ENCODE peak calls at places on chromosomes 6 and 20, in five cellular contexts. V, J, R, U and A are unnamed samples.

GRCh38 chr20:50680106-50680960 is 11.0 kb downstream of the RIPOR3 start:
- DNase-seq in V (no peak), J (no peak), R (no peak), U (no peak), A (no peak)

GRCh38 chr20:63176035-63176434 is 39.9 kb downstream of the YTHDF1 start:
- DNase-seq in V (no peak), J (no peak), R (no peak), U (no peak), A (no peak)

GRCh38 chr6:139600919-139601470 is 226.5 kb upstream of the CITED2 start:
- DNase-seq in V (no peak), J (no peak), R (no peak), U (no peak), A (no peak)

GRCh38 chr20:31849306-31849930 is 4.0 kb upstream of the FOXS1 start:
- DNase-seq in V (no peak), J (no peak), R (no peak), U (no peak), A (no peak)

GRCh38 chr6:24274441-24275083 is 83.3 kb downstream of the DCDC2 start:
- DNase-seq in V (peak), J (no peak), R (no peak), U (no peak), A (no peak)

GRCh38 chr6:31186052-31186734 is 15.7 kb upstream of the POU5F1 start:
- DNase-seq in V (no peak), J (no peak), R (no peak), U (no peak), A (no peak)

GRCh38 chr20:43915209-43916072 is 789 bp downstream of the TOX2 start:
- DNase-seq in V (peak), J (peak), R (no peak), U (no peak), A (no peak)

GRCh38 chr6:165922309-165922794 is 245.3 kb downstream of the TBXT start:
- DNase-seq in V (peak), J (no peak), R (no peak), U (no peak), A (no peak)

GRCh38 chr6:50591135-50591534 is 122.2 kb upstream of the TFAP2D start:
- DNase-seq in V (no peak), J (no peak), R (no peak), U (no peak), A (no peak)

GRCh38 chr20:46814366-46815232 is 80.0 kb upstream of the EYA2 start:
- DNase-seq in V (peak), J (no peak), R (no peak), U (no peak), A (no peak)

GRCh38 chr20:45946149-45946970 is 11.9 kb downstream of the PCIF1 start:
- DNase-seq in V (no peak), J (peak), R (no peak), U (no peak), A (no peak)

GRCh38 chr20:859661-860294 is 26.3 kb downstream of the FAM110A start:
- DNase-seq in V (peak), J (no peak), R (no peak), U (no peak), A (no peak)

GRCh38 chr6:134520181-134521115 is 202.5 kb upstream of the SGK1 start:
- DNase-seq in V (peak), J (no peak), R (no peak), U (no peak), A (no peak)

GRCh38 chr20:38138086-38138777 is 26.8 kb downstream of the TGM2 start:
- DNase-seq in V (no peak), J (no peak), R (no peak), U (no peak), A (no peak)